ENCODE peak calls at places on chromosomes 7 and 10, in four cellular contexts. Z is AML-193; H is activated CD4-positive, alpha-beta T cell treated with anti-CD3 and anti-CD28 coated beads, Interleukin-2, amount 10 ng/mL, durations not matched to agents 7 days and 5 days; M is tibial artery. P is an unnamed sample.

GRCh38 chr10:97235353-97235752 is 49.6 kb upstream of the SLIT1 start:
- DNase-seq in Z (no peak), M (no peak), H (no peak), P (no peak)

GRCh38 chr10:108060246-108060645 is 895.7 kb upstream of the SORCS1 start:
- DNase-seq in Z (no peak), H (no peak), M (no peak), P (no peak)

GRCh38 chr10:12214093-12214492 is 18.1 kb downstream of the CDC123 start:
- DNase-seq in Z (no peak), M (no peak), H (no peak), P (no peak)

GRCh38 chr7:134645935-134646334 is 718 bp upstream of the BPGM start:
- DNase-seq in M (no peak), Z (no peak), H (peak; percentile 22), P (no peak)

GRCh38 chr10:79103585-79103984 is 34.8 kb downstream of the ZMIZ1 start:
- DNase-seq in M (peak; percentile 87), Z (no peak), H (no peak), P (no peak)

GRCh38 chr7:150806454-150806853 is 5.9 kb downstream of the TMEM176A start:
- DNase-seq in H (no peak), Z (no peak), M (no peak), P (no peak)

GRCh38 chr10:66695046-66695445 is 230.8 kb upstream of the LRRTM3 start:
- DNase-seq in M (no peak), Z (no peak), H (no peak), P (no peak)

GRCh38 chr10:45241865-45242518 is 73.4 kb downstream of the OR13A1 start:
- DNase-seq in Z (no peak), H (no peak), M (no peak), P (no peak)

GRCh38 chr10:89206402-89207180 is 526 bp downstream of the CH25H start:
- DNase-seq in Z (no peak), H (peak; percentile 52), M (peak; percentile 69), P (peak; percentile 19)

GRCh38 chr7:30252885-30253795 is 31.3 kb upstream of the ZNRF2 start:
- DNase-seq in H (no peak), Z (no peak), M (peak; percentile 71), P (peak; percentile 73)

GRCh38 chr7:102044984-102045673 is 227.7 kb downstream of the CUX1 start:
- DNase-seq in H (no peak), M (peak; percentile 63), Z (no peak), P (no peak)

GRCh38 chr10:110209399-110209925 is 2.1 kb downstream of the MXI1 start:
- DNase-seq in Z (no peak), M (no peak), H (peak; percentile 73), P (peak; percentile 79)

GRCh38 chr7:68266004-68266579 is 1269.5 kb downstream of the TYW1 start:
- DNase-seq in H (no peak), M (no peak), Z (no peak), P (no peak)

GRCh38 chr10:62733654-62734293 is 70.7 kb upstream of the ADO start:
- DNase-seq in Z (no peak), H (peak; percentile 38), M (no peak), P (no peak)

GRCh38 chr10:107740962-107741690 is 576.6 kb upstream of the SORCS1 start:
- DNase-seq in H (no peak), Z (peak; percentile 30), M (no peak), P (no peak)

GRCh38 chr7:111083423-111083822 is 7.5 kb upstream of the LRRN3 start:
- DNase-seq in H (peak; percentile 87), Z (peak; percentile 70), M (no peak), P (no peak)

GRCh38 chr10:57983226-57983870 is 284.3 kb downstream of the IPMK start:
- DNase-seq in Z (no peak), M (no peak), H (no peak), P (no peak)

GRCh38 chr10:5832946-5833345 is 19.7 kb upstream of the GDI2 start:
- DNase-seq in Z (no peak), M (no peak), H (no peak), P (peak; percentile 86)

GRCh38 chr10:59700709-59701108 is 8.9 kb downstream of the SLC16A9 start:
- DNase-seq in M (no peak), H (no peak), Z (no peak), P (no peak)

GRCh38 chr10:60733189-60733815 is 45.0 kb upstream of the CDK1 start:
- DNase-seq in H (peak; percentile 43), Z (no peak), M (no peak), P (peak; percentile 74)

GRCh38 chr7:150351587-150352194 is 10.3 kb upstream of the RARRES2 start:
- DNase-seq in M (peak; percentile 7), H (no peak), Z (no peak), P (no peak)

GRCh38 chr7:150448789-150449147 is 1.7 kb upstream of the GIMAP8 start:
- DNase-seq in M (peak; percentile 76), H (peak; percentile 92), Z (peak; percentile 53), P (peak; percentile 84)

GRCh38 chr10:60901561-60902235 is 42.3 kb downstream of the RHOBTB1 start:
- DNase-seq in H (no peak), Z (no peak), M (peak; percentile 75), P (no peak)

GRCh38 chr7:128744366-128744905 is 5.3 kb downstream of the CALU start:
- DNase-seq in M (no peak), H (no peak), Z (no peak), P (no peak)

GRCh38 chr7:44411306-44411705 is 79.2 kb downstream of the NUDCD3 start:
- DNase-seq in M (no peak), Z (no peak), H (no peak), P (no peak)

GRCh38 chr10:133528296-133528844 is 1.2 kb downstream of the CYP2E1 start:
- DNase-seq in M (no peak), H (no peak), Z (no peak), P (no peak)

GRCh38 chr10:26770069-26770468 is 72.6 kb downstream of the PDSS1 start:
- DNase-seq in M (no peak), H (no peak), Z (no peak), P (no peak)

GRCh38 chr7:375901-376305 is 85.9 kb downstream of the FOXL3 start:
- DNase-seq in M (peak; percentile 49), Z (no peak), H (no peak), P (no peak)

GRCh38 chr7:150722403-150723065 is 6.1 kb downstream of the GIMAP1 start:
- DNase-seq in H (no peak), Z (no peak), M (no peak), P (no peak)

GRCh38 chr7:96277921-96278320 is 44.0 kb downstream of the SLC25A13 start:
- DNase-seq in M (no peak), Z (no peak), H (no peak), P (no peak)

GRCh38 chr10:44422153-44422552 is 37.3 kb upstream of the CXCL12 start:
- DNase-seq in H (no peak), Z (no peak), M (no peak), P (no peak)